ENCODE peak calls at places on chromosome 6, in four cellular contexts. G is astrocyte of the spinal cord, X is head of caudate nucleus, F is pancreas. D is an unnamed sample.

GRCh38 chr6:33414592-33415271 is 3.2 kb downstream of the CUTA start:
- DNase-seq in X (no peak), F (no peak), G (no peak), D (no peak)

GRCh38 chr6:138692978-138693909 is 80.3 kb upstream of the CCDC28A start:
- DNase-seq in F (peak), X (peak), G (peak), D (peak)

GRCh38 chr6:117549606-117550005 is 52.7 kb downstream of the GOPC start:
- DNase-seq in G (no peak), X (no peak), F (no peak), D (no peak)

GRCh38 chr6:134233180-134233579 is 84.7 kb downstream of the SGK1 start:
- DNase-seq in F (no peak), G (no peak), X (no peak), D (no peak)

GRCh38 chr6:52749546-52750152 is 13.6 kb downstream of the GSTA2 start:
- DNase-seq in F (no peak), G (no peak), X (no peak), D (no peak)

GRCh38 chr6:81075974-81076373 is 676.5 kb downstream of the TENT5A start:
- DNase-seq in F (no peak), G (peak), X (peak), D (no peak)

GRCh38 chr6:28252507-28252975 is 472 bp upstream of the ZKSCAN4 start:
- DNase-seq in X (no peak), G (no peak), F (no peak), D (peak)

GRCh38 chr6:134512946-134513345 is 195.0 kb upstream of the SGK1 start:
- DNase-seq in G (no peak), F (no peak), X (peak), D (no peak)

D was measured in activated T-cell treated with anti-CD3 and anti-CD28 coated beads, Interleukin-2, amount 50 U/mL, for 48 hours.